ENCODE peak calls at places on chromosome 13, in seven cellular contexts. O is upper lobe of left lung, P is cardiac muscle cell, J is testis, Q is left ventricle myocardium inferior, X is IMR-90, R is neuronal stem cell. Y is an unnamed sample. For H3K4me1, the result is how much of the 10 kb centered on the place peaks cover.

GRCh38 chr13:79593611-79594275 is 112.8 kb downstream of the NDFIP2 start:
- DNase-seq in O (no peak), P (peak), J (no peak), Q (no peak), X (peak), R (no peak), Y (no peak)

GRCh38 chr13:27839809-27840467 is 47.7 kb downstream of the GSX1 start:
- DNase-seq in O (no peak), P (no peak), J (no peak), Q (no peak), X (no peak), R (no peak), Y (no peak)

GRCh38 chr13:40190656-40191100 is 475.8 kb downstream of the FOXO1 start:
- DNase-seq in O (peak), P (peak), J (peak), Q (no peak), X (peak), R (peak), Y (peak)

GRCh38 chr13:30806784-30807183 is 71.4 kb downstream of the ALOX5AP start:
- DNase-seq in O (no peak), P (peak), J (no peak), Q (no peak), X (peak), R (no peak), Y (no peak)

GRCh38 chr13:40375522-40376171 is 290.8 kb downstream of the FOXO1 start:
- DNase-seq in O (no peak), P (peak), J (no peak), Q (no peak), X (no peak), R (no peak), Y (no peak)

GRCh38 chr13:78060966-78061365 is 142.3 kb upstream of the EDNRB start:
- DNase-seq in O (peak), P (no peak), J (no peak), Q (no peak), X (no peak), R (no peak), Y (no peak)

GRCh38 chr13:111881700-111882099 is 185.2 kb upstream of the SOX1 start:
- DNase-seq in O (no peak), P (no peak), J (no peak), Q (no peak), X (no peak), R (no peak), Y (no peak)

GRCh38 chr13:46751811-46752635 is 44.9 kb downstream of the ESD start:
- DNase-seq in O (peak), P (no peak), J (no peak), Q (no peak), X (peak), R (no peak), Y (no peak)

GRCh38 chr13:97125051-97125809 is 96.9 kb upstream of the MBNL2 start:
- DNase-seq in O (peak), P (peak), J (peak), Q (no peak), X (peak), R (no peak), Y (peak)

DNA sequence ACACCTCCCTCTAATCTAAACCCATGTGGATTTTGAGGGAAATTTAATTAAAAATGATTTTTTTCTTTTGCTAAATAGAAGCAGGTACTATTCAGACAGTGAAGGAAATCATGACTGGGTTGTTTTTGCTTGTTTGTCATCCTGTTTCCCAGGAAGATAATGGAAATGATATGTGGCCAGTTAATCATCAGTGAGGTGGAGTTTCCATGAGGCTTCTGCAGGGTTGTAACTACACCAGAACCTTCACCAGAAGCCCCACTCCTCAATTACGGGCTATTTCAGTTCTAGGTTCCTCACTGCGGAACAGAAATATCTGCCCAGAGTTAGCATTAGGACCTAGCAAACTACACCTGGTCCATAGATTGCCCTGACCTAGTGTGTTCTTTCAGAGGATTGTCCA is 394.0 kb downstream of the DLEU7 start:
- DNase-seq in O (no peak), P (no peak), J (no peak), Q (no peak), X (no peak), R (no peak), Y (no peak)
- H3K4me1 ChIP-seq in O (under half), P (under half), J (under half), Q (under half), X (under half), R (under half), Y (under half)

GRCh38 chr13:100234524-100235136 is 145.7 kb downstream of the PCCA start:
- DNase-seq in O (no peak), P (peak), J (no peak), Q (no peak), X (peak), R (no peak), Y (no peak)
- H3K4me3 ChIP-seq in O (no peak), P (no peak), J (no peak), Q (no peak), X (no peak), R (no peak), Y (no peak)

DNA sequence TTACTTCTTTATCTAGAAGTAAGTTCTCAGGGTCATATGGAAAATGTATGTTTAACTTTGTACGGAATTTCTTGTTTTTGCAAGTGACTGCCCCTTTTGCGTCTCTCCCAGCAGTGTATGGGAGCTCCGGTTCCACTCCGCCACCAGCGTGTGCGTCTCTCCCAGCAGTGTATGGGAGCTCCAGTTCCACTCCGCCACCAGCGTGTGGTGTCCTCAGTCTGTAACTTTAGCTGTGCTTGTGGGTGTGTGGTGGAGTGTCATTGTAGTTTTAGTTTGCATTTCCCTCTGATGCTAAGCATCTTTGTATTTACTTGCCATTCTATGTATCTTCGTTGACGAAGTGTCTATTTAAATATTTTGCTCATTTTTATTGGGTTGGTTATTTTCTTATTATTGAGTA is 2.4 kb downstream of the CUL4A start:
- DNase-seq in O (no peak), P (no peak), J (no peak), Q (no peak), X (no peak), R (no peak), Y (peak)
- H3K4me1 ChIP-seq in O (under half), P (under half), J (under half), Q (half or more), X (under half), R (under half), Y (under half)

DNA sequence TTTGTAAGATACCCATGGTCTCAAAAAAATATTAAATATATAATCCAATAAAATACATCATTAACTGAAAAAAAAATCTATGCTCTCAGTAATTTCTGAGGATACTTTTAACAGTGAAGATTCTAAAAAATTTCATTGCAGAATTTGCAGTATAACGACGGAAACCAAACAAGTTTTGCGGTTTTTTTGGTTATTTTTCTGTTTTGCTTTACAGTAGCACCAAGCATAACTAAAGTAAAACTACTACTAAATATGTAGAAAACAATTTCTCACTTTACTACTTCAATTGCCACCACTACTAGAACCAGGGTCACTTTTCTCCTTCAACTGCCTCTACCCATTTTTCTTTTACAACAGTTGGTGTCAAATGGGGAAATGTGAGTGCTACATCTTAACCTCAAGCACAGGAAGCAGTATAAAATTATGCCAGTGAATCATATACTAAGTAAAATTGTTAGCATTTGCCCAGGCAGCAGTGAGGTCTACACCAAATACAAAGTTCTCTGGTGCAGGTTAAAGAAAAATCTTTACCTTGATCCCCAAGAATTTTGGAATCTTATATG is 24.1 kb downstream of the MICU2 start:
- DNase-seq in O (no peak), P (no peak), J (no peak), Q (no peak), X (no peak), R (no peak), Y (no peak)
- H3K4me3 ChIP-seq in O (no peak), P (no peak), J (no peak), Q (no peak), X (no peak), R (no peak), Y (no peak)

DNA sequence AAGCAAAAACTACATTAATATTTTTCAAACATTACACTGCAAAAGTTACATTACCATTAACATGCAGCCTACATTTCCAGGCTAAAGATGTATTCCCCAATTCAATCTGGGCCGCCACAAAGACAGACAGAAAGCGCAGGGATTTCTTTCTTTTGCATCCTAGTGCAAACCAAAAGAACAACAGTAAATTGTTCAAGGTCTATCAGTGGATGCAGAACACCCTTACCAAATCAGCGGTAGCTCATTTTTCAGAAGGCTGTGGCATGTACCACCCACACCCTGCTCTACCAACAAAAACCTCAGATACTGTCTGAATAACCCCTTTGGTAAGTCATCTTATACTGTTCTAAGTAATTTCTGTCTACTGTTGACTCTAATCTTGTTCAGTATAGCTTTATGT is 3.6 kb downstream of the TPT1 start:
- DNase-seq in O (no peak), P (no peak), J (no peak), Q (no peak), X (no peak), R (no peak), Y (no peak)
- H3K4me1 ChIP-seq in O (half or more), P (under half), J (under half), Q (half or more), X (under half), R (under half), Y (under half)

GRCh38 chr13:75806101-75806500 is 170.0 kb downstream of the LMO7 start:
- DNase-seq in O (no peak), P (no peak), J (no peak), Q (no peak), X (peak), R (no peak), Y (no peak)

GRCh38 chr13:75801388-75801787 is 165.3 kb downstream of the LMO7 start:
- DNase-seq in O (no peak), P (no peak), J (no peak), Q (no peak), X (no peak), R (no peak), Y (no peak)

GRCh38 chr13:75803175-75803611 is 167.1 kb downstream of the LMO7 start:
- DNase-seq in O (no peak), P (no peak), J (no peak), Q (no peak), X (no peak), R (no peak), Y (peak)

GRCh38 chr13:75802161-75802560 is 166.0 kb downstream of the LMO7 start:
- DNase-seq in O (no peak), P (no peak), J (no peak), Q (no peak), X (no peak), R (no peak), Y (no peak)

DNA sequence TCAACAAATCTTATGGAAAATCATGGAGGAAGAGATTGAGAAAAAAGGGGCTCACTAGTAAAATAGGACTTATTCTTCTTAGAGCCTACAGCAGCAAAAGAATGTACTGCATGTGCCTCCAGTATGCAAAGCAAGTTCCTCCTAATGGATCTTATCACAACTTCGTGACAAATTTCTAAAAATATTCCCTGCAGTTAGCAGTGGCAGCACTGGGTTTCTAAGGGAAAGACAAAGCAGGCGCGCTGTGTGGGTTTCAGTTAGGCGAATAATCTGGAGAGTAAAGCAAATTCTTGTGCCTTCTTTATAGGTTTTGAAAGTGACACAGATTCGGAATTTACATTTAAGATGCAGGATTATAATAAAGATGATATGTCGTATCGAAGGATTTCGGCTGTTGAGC is 167.9 kb downstream of the LMO7 start:
- DNase-seq in O (no peak), P (peak), J (peak), Q (no peak), X (no peak), R (no peak), Y (no peak)
- H3K4me3 ChIP-seq in O (no peak), P (peak), J (peak), Q (peak), X (no peak), R (no peak), Y (no peak)

DNA sequence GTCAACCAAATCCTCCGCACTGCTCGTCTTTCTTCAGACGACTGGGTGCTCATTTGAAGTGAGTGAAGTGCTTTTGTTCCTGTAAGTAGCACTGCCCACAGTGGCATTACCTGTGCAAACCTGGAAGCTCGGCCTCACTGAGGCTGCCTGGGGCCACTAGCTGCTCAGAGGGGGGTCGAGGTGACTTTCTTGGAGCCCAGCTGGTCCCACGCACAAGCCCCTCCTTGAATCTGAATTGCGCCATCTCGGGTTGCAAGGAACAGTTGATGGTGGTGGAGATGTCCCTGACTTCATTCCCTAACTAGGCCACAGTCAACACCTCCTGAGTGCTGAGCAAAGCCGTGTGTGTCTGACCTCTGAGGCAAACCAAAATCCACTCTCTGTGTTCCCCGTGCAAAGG is 79.3 kb upstream of the GPR183 start:
- DNase-seq in O (no peak), P (no peak), J (no peak), Q (no peak), X (no peak), R (no peak), Y (no peak)
- H3K4me1 ChIP-seq in O (under half), P (under half), J (under half), Q (under half), X (under half), R (under half), Y (under half)

DNA sequence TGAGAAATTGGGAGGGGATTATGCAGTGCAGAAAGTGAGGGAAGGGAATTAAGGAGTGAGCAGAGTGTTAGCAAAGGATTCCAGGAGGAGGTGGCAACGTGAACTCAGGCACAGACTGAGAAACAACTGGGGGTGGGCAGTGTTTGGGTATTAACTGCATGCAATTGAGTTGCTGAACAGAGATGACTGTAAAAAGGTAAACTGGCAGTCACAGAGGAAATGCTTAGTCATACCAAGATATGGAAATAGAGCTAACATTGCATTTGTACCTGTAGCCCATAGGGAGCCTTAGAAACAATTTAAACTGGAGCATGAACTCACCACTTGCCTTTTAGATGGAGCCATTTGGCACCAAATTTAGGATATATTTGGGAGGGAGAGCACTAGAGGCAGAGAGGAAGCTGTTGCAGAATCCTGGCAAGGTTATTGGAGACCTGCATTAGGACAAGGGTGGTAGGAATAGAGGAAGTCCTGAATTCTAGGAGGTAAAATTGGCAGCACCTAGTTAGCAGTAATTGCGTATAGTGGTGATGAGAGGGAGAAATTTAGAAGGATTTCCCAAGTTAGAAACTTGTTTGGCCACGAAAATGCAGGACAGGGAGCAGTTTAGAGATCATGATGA is 100.6 kb upstream of the FRY start:
- DNase-seq in O (no peak), P (peak), J (no peak), Q (no peak), X (no peak), R (no peak), Y (no peak)
- H3K4me3 ChIP-seq in O (no peak), P (no peak), J (no peak), Q (no peak), X (no peak), R (no peak), Y (no peak)

GRCh38 chr13:99415851-99416331 is 85.4 kb upstream of the TM9SF2 start:
- DNase-seq in O (no peak), P (no peak), J (no peak), Q (no peak), X (no peak), R (no peak), Y (no peak)

GRCh38 chr13:99417151-99417820 is 84.0 kb upstream of the TM9SF2 start:
- DNase-seq in O (peak), P (no peak), J (peak), Q (no peak), X (no peak), R (no peak), Y (no peak)

GRCh38 chr13:99415014-99415650 is 86.1 kb upstream of the TM9SF2 start:
- DNase-seq in O (peak), P (no peak), J (no peak), Q (no peak), X (no peak), R (no peak), Y (no peak)

GRCh38 chr13:99417821-99418662 is 83.2 kb upstream of the TM9SF2 start:
- DNase-seq in O (peak), P (no peak), J (peak), Q (no peak), X (no peak), R (no peak), Y (no peak)

GRCh38 chr13:99416411-99417121 is 84.7 kb upstream of the TM9SF2 start:
- DNase-seq in O (peak), P (no peak), J (peak), Q (no peak), X (no peak), R (no peak), Y (no peak)
- H3K4me1 ChIP-seq in O (under half), P (under half), J (under half), Q (under half), X (under half), R (under half), Y (under half)